ENCODE peak calls at places on chromosomes 7 and 10, in ten cellular contexts. Z is IMR-90, P is sigmoid colon, H is esophagus squamous epithelium, U is adrenal gland, C is body of pancreas, Y is endothelial cell of umbilical vein, D is A549, M is suprapubic skin, A is transverse colon. W is an unnamed sample. For H3K4me1, the result is how much of the 10 kb centered on the place peaks cover.

GRCh38 chr7:83827036-83827435 is 178.1 kb upstream of the SEMA3E start:
- DNase-seq in D (no peak), M (no peak), A (no peak), H (no peak), C (no peak), P (no peak), Y (no peak), Z (no peak), U (no peak), W (no peak)

GRCh38 chr10:131858118-131858515 is 42.7 kb upstream of the PPP2R2D start:
- DNase-seq in P (peak), H (no peak), D (no peak), C (no peak), U (peak), A (no peak), Y (no peak), Z (no peak), M (peak), W (peak)

GRCh38 chr10:71623098-71623985 is 96.2 kb downstream of the C10orf105 start:
- DNase-seq in M (no peak), D (peak), P (no peak), H (no peak), Y (peak), C (no peak), A (peak), Z (peak), U (no peak), W (no peak)

GRCh38 chr7:150941983-150942590 is 36.0 kb downstream of the KCNH2 start:
- DNase-seq in D (no peak), M (peak), Z (no peak), U (no peak), C (no peak), Y (no peak), A (peak), P (peak), H (no peak), W (peak)

GRCh38 chr7:124722292-124722691 is 43.3 kb downstream of the GPR37 start:
- DNase-seq in Y (peak), C (no peak), D (peak), A (no peak), Z (peak), M (no peak), U (no peak), H (no peak), P (no peak), W (no peak)

GRCh38 chr10:31822150-31822549 is 106.5 kb downstream of the ARHGAP12 start:
- DNase-seq in P (no peak), U (no peak), A (no peak), H (no peak), Y (no peak), C (no peak), M (no peak), Z (peak), D (no peak), W (no peak)

GRCh38 chr10:116836902-116837513 is 12.3 kb upstream of the ENO4 start:
- DNase-seq in D (no peak), H (no peak), Y (peak), M (no peak), A (no peak), Z (no peak), P (no peak), U (no peak), C (no peak), W (no peak)

GRCh38 chr10:127877116-127877515 is 15.6 kb downstream of the CLRN3 start:
- DNase-seq in D (no peak), C (no peak), Y (no peak), Z (no peak), A (no peak), M (no peak), U (no peak), P (no peak), H (no peak), W (no peak)

GRCh38 chr10:22345301-22346086 is at the start of gene SPAG6:
- DNase-seq in U (no peak), Z (no peak), D (no peak), P (peak), A (peak), H (no peak), M (no peak), C (peak), Y (no peak), W (peak)

GRCh38 chr10:104099941-104100340 is 14.3 kb upstream of the COL17A1 start:
- DNase-seq in P (no peak), U (no peak), A (no peak), H (no peak), C (no peak), Y (no peak), Z (peak), M (no peak), D (no peak), W (no peak)

GRCh38 chr10:5731559-5731958 is 46.9 kb downstream of the TASOR2 start:
- DNase-seq in P (no peak), Y (no peak), C (no peak), D (no peak), M (no peak), H (no peak), A (no peak), U (no peak), Z (no peak), W (no peak)

GRCh38 chr7:77697535-77697831 is 1.2 kb downstream of the RSBN1L start:
- DNase-seq in D (no peak), Z (no peak), M (no peak), P (peak), A (peak), H (peak), Y (no peak), C (peak), U (no peak), W (peak)

GRCh38 chr10:99612167-99612831 is 7.9 kb downstream of the SLC25A28 start:
- DNase-seq in H (no peak), A (peak), Y (peak), D (peak), M (no peak), U (no peak), Z (peak), P (no peak), C (peak), W (no peak)

GRCh38 chr7:140006600-140006999 is 56.2 kb downstream of the PARP12 start:
- DNase-seq in C (no peak), M (no peak), Y (no peak), D (no peak), P (peak), U (no peak), H (no peak), Z (no peak), A (no peak), W (peak)

GRCh38 chr10:8379906-8380832 is 325.7 kb downstream of the GATA3 start:
- DNase-seq in A (no peak), Z (no peak), U (no peak), D (peak), M (no peak), P (no peak), Y (peak), C (no peak), H (no peak), W (no peak)

GRCh38 chr7:24573008-24573553 is at the start of gene PALS2:
- DNase-seq in A (peak), M (peak), D (peak), P (peak), H (peak), Z (peak), Y (peak), C (peak), U (peak), W (peak)

GRCh38 chr7:24574365-24574764 is 1.1 kb downstream of the PALS2 start:
- DNase-seq in P (no peak), H (no peak), A (no peak), D (peak), C (no peak), M (no peak), Z (peak), Y (no peak), U (no peak), W (no peak)

GRCh38 chr7:24572421-24573007 is 738 bp upstream of the PALS2 start:
- DNase-seq in C (peak), M (no peak), A (peak), Y (peak), H (no peak), U (peak), P (peak), D (peak), Z (peak), W (peak)

GRCh38 chr7:24572014-24572413 is 1.2 kb upstream of the PALS2 start:
- DNase-seq in H (no peak), C (no peak), D (no peak), A (no peak), Z (no peak), M (no peak), U (no peak), P (no peak), Y (no peak), W (no peak)

DNA sequence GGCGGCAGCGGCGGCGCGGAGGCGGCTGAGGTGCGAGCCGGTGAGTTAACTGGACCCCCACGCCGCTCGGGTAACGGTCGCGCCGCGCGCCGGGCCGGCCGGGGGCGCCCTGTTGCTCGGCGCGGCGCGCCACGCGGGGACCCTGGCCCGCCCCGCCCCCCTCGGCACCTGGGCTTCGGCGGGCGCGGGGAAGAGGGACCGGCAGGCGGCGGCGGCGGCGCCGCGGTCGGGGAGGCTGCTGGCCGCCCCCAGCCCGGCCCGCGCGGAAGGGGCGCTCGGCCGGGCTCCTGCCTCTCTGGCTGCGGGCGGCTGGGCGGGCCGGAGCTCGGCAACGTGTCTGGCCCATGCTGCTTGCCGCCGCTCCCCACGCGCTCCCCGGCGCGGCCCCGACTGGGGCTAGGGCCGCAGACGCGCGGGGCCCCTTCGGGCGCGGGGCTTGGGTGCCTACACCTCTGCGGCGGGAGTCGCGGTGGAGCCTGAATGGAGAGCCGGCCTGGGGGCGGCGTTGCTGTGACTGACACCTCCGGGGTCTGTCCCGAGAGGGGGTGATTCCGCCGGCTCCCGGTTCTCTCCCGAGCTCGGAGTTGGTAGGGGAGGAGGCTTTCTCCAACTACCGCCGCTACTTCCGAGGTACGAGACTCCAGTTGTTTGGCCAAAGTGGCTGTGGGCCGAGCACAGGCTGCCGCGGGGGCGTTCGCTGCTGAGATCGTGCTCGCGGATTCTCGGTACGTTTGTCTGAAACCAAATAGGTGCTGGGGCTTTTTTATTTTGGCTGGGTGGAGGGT is 494 bp downstream of the PALS2 start:
- DNase-seq in D (peak), Z (peak), M (peak), Y (peak), C (peak), P (peak), U (peak), H (no peak), A (peak), W (peak)
- TF ChIP-seq POLR2A in D (no peak), Z (no peak), M (no peak), Y (no peak), C (no peak), P (no peak), U (peak), H (no peak), A (no peak), W (no peak)

GRCh38 chr10:125155669-125156068 is 4.7 kb downstream of the CTBP2 start:
- DNase-seq in M (no peak), A (no peak), U (no peak), Y (no peak), P (no peak), H (no peak), D (no peak), Z (no peak), C (no peak), W (no peak)
- H3K4me1 ChIP-seq in M (half or more), A (half or more), U (half or more), Y (half or more), P (half or more), H (half or more), D (half or more), Z (under half), C (half or more), W (half or more)

GRCh38 chr7:538764-539685 is 19.4 kb upstream of the PDGFA start:
- DNase-seq in Z (no peak), Y (no peak), U (no peak), H (no peak), A (peak), P (no peak), D (no peak), M (no peak), C (no peak), W (no peak)

GRCh38 chr7:541661-542060 is 22.0 kb upstream of the PDGFA start:
- DNase-seq in Y (no peak), C (no peak), M (no peak), P (no peak), H (no peak), Z (no peak), D (no peak), A (no peak), U (no peak), W (no peak)

GRCh38 chr7:540997-541396 is 21.4 kb upstream of the PDGFA start:
- DNase-seq in C (no peak), Z (no peak), H (no peak), D (no peak), P (no peak), Y (no peak), U (no peak), M (no peak), A (no peak), W (no peak)

GRCh38 chr7:540579-540978 is 20.9 kb upstream of the PDGFA start:
- DNase-seq in U (no peak), M (no peak), Y (no peak), P (no peak), A (no peak), C (no peak), Z (no peak), H (no peak), D (no peak), W (no peak)

DNA sequence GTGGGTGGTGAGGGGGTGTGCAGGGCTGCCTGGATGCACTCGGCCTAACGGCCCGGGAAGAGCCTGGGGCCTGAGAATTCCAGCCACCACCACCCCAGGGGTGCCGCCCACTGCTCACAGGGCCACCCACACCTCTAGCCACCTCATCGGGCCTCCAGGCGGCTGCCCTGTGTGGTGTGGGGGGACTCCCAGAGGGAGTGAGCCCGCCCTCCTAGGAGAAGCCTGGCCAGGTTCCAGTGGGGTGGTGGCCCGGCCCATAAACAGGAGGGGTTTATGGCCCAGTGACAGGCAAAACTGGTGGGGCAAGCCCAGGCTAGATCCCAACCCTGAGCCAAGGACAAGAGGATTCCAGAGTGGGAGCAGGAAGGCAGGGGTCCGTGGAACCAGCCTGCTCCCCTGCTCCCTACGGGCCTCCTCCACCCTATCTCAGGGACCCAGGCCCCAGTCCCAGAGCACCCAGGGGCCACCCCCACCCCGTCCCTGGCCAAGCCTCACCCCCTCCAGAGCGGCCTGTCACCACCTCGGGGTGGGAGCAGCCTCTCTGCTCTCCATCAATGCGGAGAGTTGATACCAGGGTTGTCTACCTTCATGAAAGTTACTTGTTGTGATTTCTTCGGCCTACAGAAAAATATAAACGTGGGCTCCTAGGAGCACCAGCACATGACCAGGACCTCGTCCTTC is 20.2 kb upstream of the PDGFA start:
- DNase-seq in A (peak), D (peak), P (no peak), Z (peak), H (no peak), U (no peak), C (peak), M (no peak), Y (no peak), W (no peak)
- TF ChIP-seq POLR2A in A (peak), D (peak), P (no peak), Z (no peak), H (no peak), U (no peak), C (peak), M (no peak), Y (no peak), W (no peak)

GRCh38 chr7:122556873-122557542 is 141.9 kb downstream of the RNF133 start:
- DNase-seq in H (no peak), C (peak), Y (no peak), Z (no peak), D (no peak), M (no peak), A (no peak), P (no peak), U (no peak), W (no peak)

GRCh38 chr7:122561326-122561725 is 137.6 kb downstream of the RNF133 start:
- DNase-seq in U (no peak), A (no peak), C (no peak), H (no peak), D (no peak), Z (no peak), Y (no peak), M (no peak), P (no peak), W (no peak)
- H3K4me1 ChIP-seq in U (under half), A (under half), C (under half), H (under half), D (under half), Z (under half), Y (under half), M (under half), P (under half), W (under half)